ENCODE peak calls at places on chromosome 22, in five cellular contexts. U is ovary, A is SW 1271, G is heart right ventricle, C is hepatic stellate cell. M is an unnamed sample.

GRCh38 chr22:40572976-40573375 is 63.5 kb downstream of the MRTFA start:
- DNase-seq in C (no peak), G (no peak), A (no peak), U (no peak), M (no peak)

GRCh38 chr22:24510694-24511625 is 15.8 kb downstream of the UPB1 start:
- DNase-seq in U (no peak), G (no peak), A (no peak), C (peak; percentile 48), M (no peak)

GRCh38 chr22:41474878-41475451 is 6.0 kb downstream of the ACO2 start:
- DNase-seq in G (no peak), U (no peak), C (no peak), A (no peak), M (no peak)

GRCh38 chr22:31826443-31826842 is 72.6 kb downstream of the DEPDC5 start:
- DNase-seq in U (no peak), A (no peak), G (no peak), C (no peak), M (no peak)

GRCh38 chr22:45351956-45352355 is 42.2 kb downstream of the FAM118A start:
- DNase-seq in C (no peak), A (no peak), G (no peak), U (no peak), M (no peak)

GRCh38 chr22:29914165-29914564 is 31.2 kb downstream of the MTMR3 start:
- DNase-seq in G (no peak), U (no peak), C (peak; percentile 53), A (no peak), M (no peak)

GRCh38 chr22:49305966-49306631 is 521.6 kb downstream of the BRD1 start:
- DNase-seq in C (no peak), G (no peak), U (no peak), A (no peak), M (no peak)

GRCh38 chr22:46122511-46122971 is 27.8 kb upstream of the PPARA start:
- DNase-seq in U (peak; percentile 88), G (peak; percentile 71), C (peak; percentile 88), A (no peak), M (peak; percentile 69)

GRCh38 chr22:45009881-45010531 is at the start of gene PHF21B:
- DNase-seq in A (peak; percentile 57), C (peak; percentile 46), U (peak; percentile 87), G (peak; percentile 57), M (no peak)

GRCh38 chr22:24954114-24954463 is 1.6 kb downstream of the KIAA1671 start:
- DNase-seq in G (no peak), A (no peak), C (no peak), U (no peak), M (no peak)

GRCh38 chr22:36737776-36738175 is 34.2 kb upstream of the CACNG2 start:
- DNase-seq in C (no peak), G (peak; percentile 26), A (no peak), U (no peak), M (peak; percentile 73)

GRCh38 chr22:41919357-41920224 is 4.7 kb upstream of the SHISA8 start:
- DNase-seq in C (peak; percentile 61), U (peak; percentile 44), A (no peak), G (peak; percentile 67), M (no peak)

GRCh38 chr22:25402501-25403283 is 161.8 kb upstream of the GRK3 start:
- DNase-seq in G (peak; percentile 73), A (no peak), C (peak; percentile 55), U (peak; percentile 52), M (no peak)

GRCh38 chr22:46614070-46614931 is 5.9 kb upstream of the GRAMD4 start:
- DNase-seq in A (no peak), U (no peak), C (no peak), G (no peak), M (no peak)

GRCh38 chr22:44550666-44551491 is 52.8 kb upstream of the RTL6 start:
- DNase-seq in C (peak; percentile 92), A (no peak), U (peak; percentile 87), G (peak; percentile 29), M (peak; percentile 61)

GRCh38 chr22:45612940-45613339 is 58.7 kb upstream of the ATXN10 start:
- DNase-seq in C (no peak), A (no peak), U (no peak), G (no peak), M (no peak)

GRCh38 chr22:29031236-29031982 is 30.2 kb downstream of the C22orf31 start:
- DNase-seq in A (peak; percentile 71), C (peak; percentile 88), G (peak; percentile 52), U (peak; percentile 62), M (peak; percentile 89)

GRCh38 chr22:49881856-49882255 is 28.2 kb downstream of the ZBED4 start:
- DNase-seq in C (no peak), U (no peak), A (no peak), G (no peak), M (no peak)

GRCh38 chr22:40024201-40025061 is 29.7 kb downstream of the FAM83F start:
- DNase-seq in C (peak; percentile 85), U (peak; percentile 53), G (peak; percentile 49), A (peak; percentile 33), M (peak; percentile 42)

GRCh38 chr22:39209756-39210155 is 35.0 kb downstream of the PDGFB start:
- DNase-seq in C (no peak), G (no peak), U (no peak), A (no peak), M (no peak)

GRCh38 chr22:30247561-30247960 is 1.0 kb upstream of the LIF start:
- DNase-seq in G (no peak), C (no peak), A (no peak), U (no peak), M (no peak)